ENCODE peak calls at places on chromosome 6, in four cellular contexts. G is stomach, Z is cardiac muscle cell, S is Peyer's patch. C is an unnamed sample. For H3K27me3, the result is how much of the 10 kb centered on the place peaks cover.

GRCh38 chr6:91299544-91300491 is 712.9 kb upstream of the MAP3K7 start:
- DNase-seq in G (no peak), Z (peak), S (peak), C (peak)

GRCh38 chr6:12348530-12349511 is 58.7 kb downstream of the EDN1 start:
- DNase-seq in G (peak), Z (peak), S (no peak), C (peak)

GRCh38 chr6:3813150-3813780 is 35.9 kb upstream of the FAM50B start:
- DNase-seq in G (peak), Z (peak), S (peak), C (peak)

GRCh38 chr6:158049055-158050028 is 67.7 kb downstream of the SYNJ2 start:
- DNase-seq in G (no peak), Z (no peak), S (no peak), C (no peak)

GRCh38 chr6:39143238-39143930 is 28.4 kb upstream of the SAYSD1 start:
- DNase-seq in G (peak), Z (peak), S (no peak), C (no peak)

GRCh38 chr6:151389640-151390275 is 1.6 kb downstream of the ZBTB2 start:
- DNase-seq in G (peak), Z (peak), S (peak), C (peak)

GRCh38 chr6:88725111-88725711 is 238.2 kb downstream of the RNGTT start:
- DNase-seq in G (no peak), Z (peak), S (no peak), C (no peak)

GRCh38 chr6:122838060-122838780 is 49.2 kb downstream of the SMPDL3A start:
- DNase-seq in G (no peak), Z (peak), S (no peak), C (no peak)

GRCh38 chr6:1729133-1729751 is 119.5 kb downstream of the FOXC1 start:
- DNase-seq in G (no peak), Z (no peak), S (no peak), C (no peak)

GRCh38 chr6:159234102-159234553 is 64.9 kb downstream of the FNDC1 start:
- DNase-seq in G (no peak), Z (no peak), S (no peak), C (peak)

GRCh38 chr6:6893701-6894100 is 214.1 kb upstream of the RREB1 start:
- DNase-seq in G (no peak), Z (no peak), S (no peak), C (no peak)

GRCh38 chr6:156984178-156984738 is 207.1 kb downstream of the ARID1B start:
- DNase-seq in G (no peak), Z (no peak), S (no peak), C (no peak)

GRCh38 chr6:26571592-26572296 is 25.0 kb upstream of the ABT1 start:
- DNase-seq in G (no peak), Z (peak), S (peak), C (peak)

GRCh38 chr6:53961679-53962370 is 149.4 kb upstream of the MLIP start:
- DNase-seq in G (no peak), Z (peak), S (no peak), C (peak)

GRCh38 chr6:170286246-170286933 is 4.5 kb downstream of the DLL1 start:
- DNase-seq in G (peak), Z (peak), S (peak), C (no peak)

GRCh38 chr6:134123666-134124208 is 71.3 kb upstream of the SLC2A12 start:
- DNase-seq in G (no peak), Z (peak), S (no peak), C (peak)

GRCh38 chr6:152984387-152984872 is 1.6 kb upstream of the FBXO5 start:
- DNase-seq in G (no peak), Z (no peak), S (no peak), C (no peak)

GRCh38 chr6:154638369-154638768 is 94.8 kb upstream of the SCAF8 start:
- DNase-seq in G (no peak), Z (no peak), S (no peak), C (peak)

GRCh38 chr6:90393232-90393884 is 96.7 kb upstream of the BACH2 start:
- DNase-seq in G (peak), Z (peak), S (peak), C (no peak)

GRCh38 chr6:38021029-38021428 is 201.5 kb downstream of the ZFAND3 start:
- DNase-seq in G (no peak), Z (no peak), S (no peak), C (no peak)

GRCh38 chr6:85464722-85465150 is 14.9 kb downstream of the NT5E start:
- DNase-seq in G (no peak), Z (peak), S (no peak), C (peak)

DNA sequence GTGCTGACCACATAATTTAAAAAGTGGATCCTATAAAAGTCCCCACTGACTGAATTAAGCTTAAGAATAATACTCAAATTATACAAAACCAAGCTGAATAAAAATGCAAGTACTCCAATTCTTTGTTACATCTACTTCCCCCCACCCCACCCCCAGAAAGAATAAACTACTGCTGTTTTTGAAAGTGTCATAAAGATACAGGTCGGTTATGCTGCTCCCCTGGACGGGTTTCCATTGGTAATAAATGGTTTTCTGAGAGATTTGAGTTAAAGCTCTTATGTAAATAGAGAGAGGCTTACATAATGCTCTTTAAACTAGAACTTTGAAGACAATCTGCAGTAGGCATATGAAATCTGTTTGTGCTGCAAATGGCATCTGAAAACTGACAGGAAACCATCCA is 10.9 kb upstream of the POU3F2 start:
- DNase-seq in G (no peak), Z (no peak), S (no peak), C (peak)
- H3K4me3 ChIP-seq in G (no peak), Z (no peak), S (no peak), C (no peak)

DNA sequence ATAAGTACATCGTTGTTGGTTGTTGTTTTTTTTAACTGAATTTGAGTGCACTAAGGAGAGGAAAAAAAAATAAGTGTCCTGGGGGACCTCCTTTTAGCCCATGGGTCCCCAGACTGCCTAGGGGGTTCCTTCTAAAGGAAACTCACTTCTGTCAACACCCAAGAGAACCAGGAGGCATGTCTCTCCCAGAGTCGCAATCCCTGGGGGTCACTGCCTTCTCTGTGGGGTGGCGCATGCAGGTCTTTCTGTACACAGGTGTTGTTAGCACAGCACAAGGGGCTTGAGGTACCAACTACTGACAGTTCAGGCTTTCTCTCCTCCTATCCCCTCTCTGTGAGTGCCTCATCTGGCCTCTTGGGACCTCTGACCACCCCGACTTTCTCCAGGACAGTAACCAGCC is 7.3 kb upstream of the ARMC2 start:
- DNase-seq in G (no peak), Z (no peak), S (no peak), C (no peak)
- H3K27me3 ChIP-seq in G (under half), Z (under half), S (under half), C (under half)

DNA sequence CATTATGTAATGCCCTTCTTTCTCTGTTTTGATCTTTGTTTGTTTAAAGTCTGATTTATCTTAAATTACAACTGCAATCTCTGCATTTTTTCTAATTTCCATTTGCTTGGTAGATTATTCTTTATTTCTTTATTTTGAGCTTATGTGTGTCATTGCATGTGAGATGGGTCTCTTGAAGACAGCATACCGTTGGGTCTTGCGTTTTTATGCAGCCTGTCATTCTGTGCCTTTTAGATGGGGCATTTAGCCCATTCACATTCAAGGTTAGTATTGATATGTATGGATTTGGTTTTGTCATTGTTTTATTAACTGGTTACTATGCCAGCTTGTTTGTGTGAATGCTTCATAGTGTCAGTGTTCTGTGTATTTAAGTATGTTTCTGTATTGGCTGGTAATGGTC is 84.9 kb upstream of the HMGCLL1 start:
- DNase-seq in G (no peak), Z (no peak), S (no peak), C (no peak)
- H3K4me3 ChIP-seq in G (no peak), Z (no peak), S (no peak), C (no peak)

DNA sequence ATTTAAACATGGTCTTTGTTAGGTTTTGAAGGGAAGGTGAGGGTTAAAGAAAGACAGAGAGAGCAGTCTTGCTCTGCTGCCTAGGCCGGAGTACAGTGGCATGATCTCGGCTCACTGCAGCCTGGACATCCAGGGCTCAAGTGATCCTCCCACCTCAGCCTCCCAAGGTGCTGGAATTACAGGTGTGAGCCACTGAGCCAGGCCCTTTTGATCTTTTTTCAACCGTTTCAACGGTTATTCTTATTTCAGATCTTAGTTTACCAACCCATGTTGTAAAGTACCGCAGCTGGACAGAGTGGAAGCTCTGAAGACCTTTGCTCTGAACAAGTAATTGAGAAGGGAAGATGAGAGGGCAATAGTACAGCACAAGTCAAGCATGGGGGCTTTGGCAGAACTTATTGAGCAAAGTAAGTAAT is 1.2 kb upstream of the SRPK1 start:
- DNase-seq in G (no peak), Z (no peak), S (no peak), C (no peak)
- H3K27me3 ChIP-seq in G (under half), Z (under half), S (under half), C (under half)

GRCh38 chr6:32976334-32977069 is 8.1 kb downstream of the BRD2 start:
- DNase-seq in G (no peak), Z (no peak), S (no peak), C (no peak)

GRCh38 chr6:32979720-32980487 is 11.5 kb downstream of the BRD2 start:
- DNase-seq in G (no peak), Z (no peak), S (no peak), C (no peak)

GRCh38 chr6:32977953-32978324 is 9.5 kb downstream of the BRD2 start:
- DNase-seq in G (no peak), Z (no peak), S (no peak), C (no peak)

GRCh38 chr6:32975886-32976285 is 7.5 kb downstream of the BRD2 start:
- DNase-seq in G (no peak), Z (no peak), S (no peak), C (peak)

DNA sequence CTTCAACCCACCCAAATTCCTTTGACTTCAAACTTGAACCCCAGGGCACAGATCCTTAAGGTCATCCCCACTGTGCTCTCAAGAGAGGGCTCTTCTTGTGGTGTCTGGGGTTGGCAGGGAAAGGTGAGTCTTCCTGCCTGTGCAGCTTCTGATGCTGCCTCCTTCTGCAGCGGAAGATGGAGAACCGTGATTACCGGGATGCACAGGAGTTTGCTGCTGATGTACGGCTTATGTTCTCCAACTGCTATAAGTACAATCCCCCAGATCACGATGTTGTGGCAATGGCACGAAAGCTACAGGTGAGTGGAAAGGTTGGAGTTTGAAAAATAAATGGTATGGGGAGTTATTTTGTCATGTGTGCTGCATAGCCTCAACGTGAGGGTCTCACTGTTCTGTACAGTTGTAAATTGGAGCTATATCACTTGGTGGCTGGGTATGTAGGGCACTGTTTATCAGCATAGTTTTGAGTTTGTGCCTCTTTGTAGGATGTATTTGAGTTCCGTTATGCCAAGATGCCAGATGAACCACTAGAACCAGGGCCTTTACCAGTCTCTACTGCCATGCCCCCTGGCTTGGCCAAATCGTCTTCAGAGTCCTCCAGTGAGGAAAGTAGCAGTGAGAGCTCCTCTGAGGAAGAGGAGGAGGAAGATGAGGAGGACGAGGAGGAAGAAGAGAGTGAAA is 9.0 kb downstream of the BRD2 start:
- DNase-seq in G (no peak), Z (no peak), S (no peak), C (no peak)
- H3K4me3 ChIP-seq in G (peak), Z (no peak), S (no peak), C (no peak)

GRCh38 chr6:169253745-169254238 is at the start of gene THBS2:
- DNase-seq in G (no peak), Z (peak), S (peak), C (peak)
- H3K27me3 ChIP-seq in G (half or more), Z (half or more), S (under half), C (under half)

DNA sequence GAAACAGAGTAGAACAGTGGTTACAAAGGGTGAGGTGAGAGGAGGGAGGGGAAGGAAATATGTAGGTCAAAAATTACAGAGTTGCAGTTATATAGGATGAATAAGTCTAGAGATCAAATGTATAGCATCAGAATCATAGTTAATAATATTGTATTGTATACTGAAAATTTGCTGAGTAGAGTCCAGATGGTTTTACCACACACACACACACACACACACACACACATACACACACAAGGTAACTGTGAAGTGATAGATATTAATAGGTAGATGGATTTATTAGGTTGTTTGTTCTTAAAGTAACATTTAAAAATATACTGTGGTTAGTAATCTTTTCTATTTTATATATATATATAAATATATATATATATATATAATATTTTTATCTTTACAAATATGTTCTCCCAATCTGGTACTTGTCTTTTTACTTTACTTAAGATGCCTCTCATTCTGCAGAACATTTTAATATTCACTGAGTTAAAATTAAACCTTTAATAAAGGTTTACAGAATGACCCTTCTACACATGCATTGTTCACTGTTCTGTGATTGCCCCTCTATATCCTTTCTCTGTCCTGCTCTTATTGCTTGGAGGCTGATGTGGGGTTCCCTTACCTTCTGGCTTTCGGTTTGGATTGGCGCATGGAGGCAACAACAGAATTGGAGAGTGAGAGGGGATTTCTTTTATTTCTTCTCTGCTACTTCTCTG is 408 bp downstream of the PTCHD4 start:
- DNase-seq in G (no peak), Z (no peak), S (no peak), C (no peak)
- H3K4me3 ChIP-seq in G (no peak), Z (peak), S (no peak), C (peak)

C was measured in osteoblast.